ENCODE peak calls at places on chromosome 7, in five cellular contexts. One of them, this sample, is unnamed.

GRCh38 chr7:117479480-117480224 is at the start of gene CFTR:
- DNase-seq in K562: no peak
- DNase-seq in A549: peak; percentile 5
- DNase-seq in choroid plexus epithelial cell: no peak
- DNase-seq in CD8-positive, alpha-beta T cell: no peak
- DNase-seq in this sample: peak; percentile 32

GRCh38 chr7:2639994-2640830 is 8.4 kb downstream of the TTYH3 start:
- DNase-seq in K562: no peak
- DNase-seq in A549: no peak
- DNase-seq in choroid plexus epithelial cell: no peak
- DNase-seq in CD8-positive, alpha-beta T cell: no peak
- DNase-seq in this sample: no peak

GRCh38 chr7:149707448-149707886 is 65.9 kb downstream of the ZNF467 start:
- DNase-seq in K562: no peak
- DNase-seq in A549: peak; percentile 35
- DNase-seq in choroid plexus epithelial cell: no peak
- DNase-seq in CD8-positive, alpha-beta T cell: no peak
- DNase-seq in this sample: no peak

GRCh38 chr7:158782638-158783490 is 46.4 kb downstream of the ESYT2 start:
- DNase-seq in K562: no peak
- DNase-seq in A549: peak; percentile 75
- DNase-seq in choroid plexus epithelial cell: peak; percentile 73
- DNase-seq in CD8-positive, alpha-beta T cell: no peak
- DNase-seq in this sample: no peak

GRCh38 chr7:87926581-87927461 is 7.2 kb upstream of the ADAM22 start:
- DNase-seq in K562: no peak
- DNase-seq in A549: no peak
- DNase-seq in choroid plexus epithelial cell: peak; percentile 95
- DNase-seq in CD8-positive, alpha-beta T cell: no peak
- DNase-seq in this sample: no peak

GRCh38 chr7:135919071-135919841 is 57.9 kb downstream of the MTPN start:
- DNase-seq in K562: no peak
- DNase-seq in A549: no peak
- DNase-seq in choroid plexus epithelial cell: no peak
- DNase-seq in CD8-positive, alpha-beta T cell: no peak
- DNase-seq in this sample: no peak

GRCh38 chr7:96415293-96415940 is 93.5 kb upstream of the SLC25A13 start:
- DNase-seq in K562: no peak
- DNase-seq in A549: no peak
- DNase-seq in choroid plexus epithelial cell: no peak
- DNase-seq in CD8-positive, alpha-beta T cell: no peak
- DNase-seq in this sample: no peak

GRCh38 chr7:40833541-40834234 is 698.9 kb downstream of the SUGCT start:
- DNase-seq in K562: no peak
- DNase-seq in A549: no peak
- DNase-seq in choroid plexus epithelial cell: peak; percentile 68
- DNase-seq in CD8-positive, alpha-beta T cell: no peak
- DNase-seq in this sample: no peak

GRCh38 chr7:149414745-149415390 is 46.0 kb downstream of the ZNF777 start:
- DNase-seq in K562: no peak
- DNase-seq in A549: peak; percentile 29
- DNase-seq in choroid plexus epithelial cell: peak; percentile 82
- DNase-seq in CD8-positive, alpha-beta T cell: peak; percentile 64
- DNase-seq in this sample: peak; percentile 54

GRCh38 chr7:115559877-115560276 is 470.7 kb downstream of the TFEC start:
- DNase-seq in K562: no peak
- DNase-seq in A549: no peak
- DNase-seq in choroid plexus epithelial cell: no peak
- DNase-seq in CD8-positive, alpha-beta T cell: no peak
- DNase-seq in this sample: no peak

GRCh38 chr7:977326-978048 is 2.1 kb upstream of the COX19 start:
- DNase-seq in K562: no peak
- DNase-seq in A549: peak; percentile 58
- DNase-seq in choroid plexus epithelial cell: no peak
- DNase-seq in CD8-positive, alpha-beta T cell: no peak
- DNase-seq in this sample: peak; percentile 61

GRCh38 chr7:100190059-100190711 is 12.5 kb downstream of the STAG3 start:
- DNase-seq in K562: peak; percentile 49
- DNase-seq in A549: peak; percentile 60
- DNase-seq in choroid plexus epithelial cell: peak; percentile 78
- DNase-seq in CD8-positive, alpha-beta T cell: no peak
- DNase-seq in this sample: no peak
- TF ChIP-seq CTCF in K562: peak; percentile 65
- TF ChIP-seq CTCF in A549: peak; percentile 63
- TF ChIP-seq CTCF in choroid plexus epithelial cell: peak; percentile 50
- TF ChIP-seq CTCF in CD8-positive, alpha-beta T cell: peak; percentile 56
- TF ChIP-seq CTCF in this sample: peak; percentile 33

DNA sequence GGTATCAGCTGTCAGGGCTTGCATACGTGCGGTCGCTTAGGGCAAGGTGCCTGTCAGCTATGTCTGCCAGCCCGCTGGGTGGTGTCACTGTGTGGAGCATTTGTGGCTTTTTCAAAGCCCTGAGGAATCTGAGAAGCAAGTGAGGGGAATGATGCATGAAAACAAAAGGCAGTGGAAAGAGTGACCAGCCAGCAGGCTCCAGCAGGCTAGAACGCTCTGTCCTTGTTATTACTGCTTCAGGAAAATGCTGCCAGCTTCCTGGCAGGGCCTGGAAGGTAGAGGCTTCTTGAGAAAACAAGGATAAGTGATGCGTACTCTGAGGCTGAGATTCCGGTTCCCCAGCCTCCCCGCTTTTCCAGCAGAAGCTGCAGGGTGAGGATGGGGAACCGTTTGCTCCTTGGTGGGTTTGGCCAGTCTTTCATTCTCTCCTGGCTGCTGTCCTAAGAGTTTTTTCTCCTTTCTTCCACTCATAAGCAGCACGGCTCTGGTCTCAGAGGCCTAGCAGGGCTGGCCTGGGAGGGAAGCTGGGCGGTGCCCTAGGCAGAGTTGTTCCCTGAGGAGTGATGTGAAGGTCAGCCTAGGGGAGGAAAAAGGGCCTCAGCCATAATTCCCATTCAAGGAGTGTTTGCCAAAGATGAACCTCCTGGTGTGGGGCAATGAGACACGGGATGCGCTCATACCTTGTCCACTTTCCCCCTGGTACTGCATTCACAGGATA is 42.8 kb upstream of the MKLN1 start:
- DNase-seq in K562: no peak
- DNase-seq in A549: no peak
- DNase-seq in choroid plexus epithelial cell: peak; percentile 11
- DNase-seq in CD8-positive, alpha-beta T cell: no peak
- DNase-seq in this sample: no peak
- TF ChIP-seq CTCF in K562: no peak
- TF ChIP-seq CTCF in A549: no peak
- TF ChIP-seq CTCF in choroid plexus epithelial cell: no peak
- TF ChIP-seq CTCF in CD8-positive, alpha-beta T cell: no peak
- TF ChIP-seq CTCF in this sample: no peak

DNA sequence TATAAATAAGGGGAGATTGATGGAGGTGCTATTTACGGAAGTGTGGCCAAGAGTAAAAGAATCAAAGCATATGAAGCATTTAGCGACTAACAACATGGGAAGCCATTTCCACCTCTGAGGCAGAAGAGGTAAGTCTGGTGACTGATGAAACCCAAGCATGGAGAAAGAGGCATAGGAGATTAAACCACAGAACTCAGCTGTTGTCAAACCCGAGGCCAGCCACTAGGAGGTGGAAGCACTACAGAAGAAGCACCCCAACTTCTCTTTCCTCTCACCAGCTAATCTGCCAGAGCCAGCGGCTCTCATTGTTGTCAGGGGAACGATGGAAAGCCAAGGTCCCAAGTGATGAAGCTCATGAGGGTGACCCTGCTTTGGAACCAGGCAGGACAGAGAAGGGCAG is 19.6 kb upstream of the CNTNAP2 start:
- DNase-seq in K562: no peak
- DNase-seq in A549: no peak
- DNase-seq in choroid plexus epithelial cell: peak; percentile 51
- DNase-seq in CD8-positive, alpha-beta T cell: no peak
- DNase-seq in this sample: no peak
- TF ChIP-seq CTCF in K562: peak; percentile 15
- TF ChIP-seq CTCF in A549: no peak
- TF ChIP-seq CTCF in choroid plexus epithelial cell: peak; percentile 71
- TF ChIP-seq CTCF in CD8-positive, alpha-beta T cell: no peak
- TF ChIP-seq CTCF in this sample: peak; percentile 48

GRCh38 chr7:71785216-71785615 is 626.9 kb downstream of the CALN1 start:
- DNase-seq in K562: no peak
- DNase-seq in A549: no peak
- DNase-seq in choroid plexus epithelial cell: no peak
- DNase-seq in CD8-positive, alpha-beta T cell: no peak
- DNase-seq in this sample: no peak
- TF ChIP-seq CTCF in K562: no peak
- TF ChIP-seq CTCF in A549: no peak
- TF ChIP-seq CTCF in choroid plexus epithelial cell: no peak
- TF ChIP-seq CTCF in CD8-positive, alpha-beta T cell: no peak
- TF ChIP-seq CTCF in this sample: peak; percentile 9